ENCODE peak calls at places on chromosomes 3 and 15, in ten cellular contexts. G is tibial artery; I is cardiac muscle cell; X is endodermal cell; H is right cardiac atrium; V is right lobe of liver; N is stomach; P is iPS DF 6.9; Q is CD8-positive, alpha-beta T cell; T is neural progenitor cell. J is an unnamed sample.

GRCh38 chr3:134708025-134708597 is 57.3 kb upstream of the KY start:
- DNase-seq in G (no peak), I (no peak), X (no peak), H (no peak), V (no peak), N (no peak), P (no peak), Q (no peak), T (no peak), J (no peak)

GRCh38 chr3:133891662-133892389 is 3.9 kb downstream of the RAB6B start:
- DNase-seq in G (no peak), I (no peak), X (peak; percentile 26), H (no peak), V (no peak), N (no peak), P (no peak), Q (no peak), T (peak; percentile 62), J (no peak)

GRCh38 chr3:41975421-41976103 is 13.7 kb upstream of the ULK4 start:
- DNase-seq in G (no peak), I (no peak), X (no peak), H (no peak), V (no peak), N (no peak), P (no peak), Q (no peak), T (no peak), J (no peak)

GRCh38 chr15:74242296-74242929 is 6.3 kb downstream of the CCDC33 start:
- DNase-seq in G (no peak), I (no peak), X (peak; percentile 69), H (peak; percentile 67), V (no peak), N (no peak), P (no peak), Q (no peak), T (peak; percentile 45), J (no peak)

GRCh38 chr3:190289989-190290388 is 32.3 kb downstream of the CLDN1 start:
- DNase-seq in G (no peak), I (no peak), X (no peak), H (no peak), V (no peak), N (no peak), P (no peak), Q (no peak), T (no peak), J (no peak)

GRCh38 chr15:49055630-49056029 is 9.4 kb upstream of the SECISBP2L start:
- DNase-seq in G (no peak), I (no peak), X (no peak), H (no peak), V (no peak), N (no peak), P (no peak), Q (no peak), T (no peak), J (no peak)

GRCh38 chr3:104257486-104257885 is 1109.2 kb upstream of the ALCAM start:
- DNase-seq in G (no peak), I (peak; percentile 14), X (no peak), H (no peak), V (no peak), N (no peak), P (no peak), Q (no peak), T (no peak), J (no peak)

GRCh38 chr15:40069178-40070165 is 30.5 kb upstream of the SRP14 start:
- DNase-seq in G (peak; percentile 92), I (peak; percentile 44), X (peak; percentile 93), H (peak; percentile 93), V (peak; percentile 99), N (peak; percentile 99), P (no peak), Q (no peak), T (peak; percentile 87), J (peak; percentile 95)

GRCh38 chr3:40120816-40121215 is 188.7 kb upstream of the EIF1B start:
- DNase-seq in G (no peak), I (peak; percentile 56), X (no peak), H (no peak), V (no peak), N (no peak), P (no peak), Q (no peak), T (no peak), J (no peak)

GRCh38 chr3:9340450-9341009 is 22.3 kb upstream of the THUMPD3 start:
- DNase-seq in G (no peak), I (no peak), X (no peak), H (no peak), V (no peak), N (no peak), P (no peak), Q (no peak), T (no peak), J (no peak)

GRCh38 chr3:76206351-76206750 is 421.0 kb upstream of the ZNF717 start:
- DNase-seq in G (no peak), I (peak; percentile 90), X (no peak), H (no peak), V (no peak), N (no peak), P (no peak), Q (no peak), T (no peak), J (no peak)

GRCh38 chr3:111373861-111374260 is 168.1 kb upstream of the CD96 start:
- DNase-seq in G (no peak), I (no peak), X (no peak), H (no peak), V (no peak), N (no peak), P (no peak), Q (no peak), T (no peak), J (no peak)

GRCh38 chr15:33442449-33442848 is 131.7 kb downstream of the RYR3 start:
- DNase-seq in G (no peak), I (no peak), X (no peak), H (no peak), V (no peak), N (no peak), P (no peak), Q (no peak), T (no peak), J (no peak)

GRCh38 chr15:54131410-54131809 is 153.2 kb downstream of the UNC13C start:
- DNase-seq in G (no peak), I (no peak), X (no peak), H (no peak), V (no peak), N (no peak), P (no peak), Q (no peak), T (no peak), J (no peak)

GRCh38 chr3:168250415-168250861 is 154.7 kb upstream of the GOLIM4 start:
- DNase-seq in G (no peak), I (peak; percentile 36), X (peak; percentile 63), H (no peak), V (no peak), N (no peak), P (no peak), Q (no peak), T (peak; percentile 29), J (no peak)

GRCh38 chr3:100603449-100603848 is 6.0 kb upstream of the ADGRG7 start:
- DNase-seq in G (no peak), I (peak; percentile 58), X (peak; percentile 65), H (no peak), V (no peak), N (no peak), P (peak; percentile 27), Q (no peak), T (peak; percentile 43), J (no peak)

GRCh38 chr15:92709064-92709463 is 53.5 kb upstream of the FAM174B start:
- DNase-seq in G (no peak), I (no peak), X (no peak), H (no peak), V (no peak), N (no peak), P (no peak), Q (no peak), T (no peak), J (no peak)

GRCh38 chr3:67017211-67017610 is 19.1 kb downstream of the KBTBD8 start:
- DNase-seq in G (no peak), I (no peak), X (peak; percentile 55), H (no peak), V (no peak), N (no peak), P (no peak), Q (no peak), T (no peak), J (no peak)

GRCh38 chr15:89863918-89864317 is 29.9 kb downstream of the AP3S2 start:
- DNase-seq in G (no peak), I (no peak), X (no peak), H (no peak), V (no peak), N (no peak), P (no peak), Q (no peak), T (no peak), J (no peak)

GRCh38 chr3:146308682-146309081 is 57.8 kb upstream of the PLSCR4 start:
- DNase-seq in G (no peak), I (no peak), X (no peak), H (no peak), V (no peak), N (no peak), P (no peak), Q (no peak), T (no peak), J (no peak)
- H3K27ac ChIP-seq in G (no peak overlapping the region), I (no peak overlapping the region), X (no peak overlapping the region), H (peak overlapping the region; percentile 52), V (no peak overlapping the region), N (no peak overlapping the region), P (no peak overlapping the region), Q (no peak overlapping the region), T (no peak overlapping the region), J (no peak overlapping the region)

GRCh38 chr3:193560091-193560490 is 5.4 kb upstream of the ATP13A4 start:
- DNase-seq in G (no peak), I (no peak), X (no peak), H (no peak), V (no peak), N (no peak), P (no peak), Q (no peak), T (no peak), J (no peak)
- H3K27me3 ChIP-seq in G (no peaks in the 10 kb centered on the region), I (peaks cover 2% of the 10 kb centered on the region), X (no peaks in the 10 kb centered on the region), H (no peaks in the 10 kb centered on the region), V (peaks cover 8% of the 10 kb centered on the region), N (no peaks in the 10 kb centered on the region), P (no peaks in the 10 kb centered on the region), Q (no peaks in the 10 kb centered on the region), T (no peaks in the 10 kb centered on the region), J (no peaks in the 10 kb centered on the region)

GRCh38 chr3:197293605-197294237 is 4.7 kb downstream of the DLG1 start:
- DNase-seq in G (no peak), I (no peak), X (no peak), H (no peak), V (no peak), N (no peak), P (no peak), Q (no peak), T (no peak), J (no peak)
- H3K4me3 ChIP-seq in G (no peak overlapping the region), I (no peak overlapping the region), X (no peak overlapping the region), H (no peak overlapping the region), V (no peak overlapping the region), N (no peak overlapping the region), P (no peak overlapping the region), Q (no peak overlapping the region), T (no peak overlapping the region), J (peak overlapping the region; percentile 14)

DNA sequence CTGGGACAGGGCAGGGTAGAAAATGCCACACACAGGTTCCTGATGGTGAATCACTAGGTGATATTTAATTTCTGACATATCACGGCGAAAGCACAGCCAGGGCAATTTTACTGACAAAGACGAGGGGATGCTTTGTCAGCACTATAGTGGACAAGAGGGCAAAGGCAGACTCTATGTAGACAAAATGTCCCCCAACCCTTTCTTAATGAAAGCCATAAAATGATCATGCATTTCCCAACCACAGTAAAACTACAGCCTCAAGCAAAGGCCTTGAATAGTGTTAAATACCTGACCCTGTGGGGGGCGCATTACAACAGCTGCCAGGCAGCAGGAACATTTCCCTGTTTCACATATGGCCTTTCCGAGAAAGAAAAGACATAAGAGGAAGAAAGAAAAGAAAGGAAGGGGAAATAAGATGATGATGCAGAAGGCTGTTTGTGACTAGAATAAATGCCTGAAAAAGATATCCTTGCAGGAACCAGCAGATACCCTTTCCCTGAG is 49.5 kb downstream of the GLDN start:
- DNase-seq in G (no peak), I (no peak), X (peak; percentile 87), H (no peak), V (no peak), N (no peak), P (no peak), Q (no peak), T (peak; percentile 75), J (no peak)
- H3K27ac ChIP-seq in G (no peak overlapping the region), I (no peak overlapping the region), X (peak overlapping the region; percentile 55), H (no peak overlapping the region), V (no peak overlapping the region), N (no peak overlapping the region), P (no peak overlapping the region), Q (no peak overlapping the region), T (no peak overlapping the region), J (no peak overlapping the region)